ENCODE peak calls at places on chromosome 22, in four cellular contexts. One of them, this sample, is unnamed.

GRCh38 chr22:29003975-29004646 is 57.5 kb downstream of the C22orf31 start:
- DNase-seq in T-helper 9 cell: no peak
- DNase-seq in stimulated activated naive CD4-positive, alpha-beta T cell: no peak
- DNase-seq in colonic mucosa: no peak
- DNase-seq in this sample: no peak

GRCh38 chr22:49951001-49951677 is 9.4 kb upstream of the PIM3 start:
- DNase-seq in T-helper 9 cell: no peak
- DNase-seq in stimulated activated naive CD4-positive, alpha-beta T cell: no peak
- DNase-seq in colonic mucosa: peak
- DNase-seq in this sample: peak

GRCh38 chr22:41940853-41941765 is 5.8 kb downstream of the CENPM start:
- DNase-seq in T-helper 9 cell: peak
- DNase-seq in stimulated activated naive CD4-positive, alpha-beta T cell: peak
- DNase-seq in colonic mucosa: peak
- DNase-seq in this sample: peak

GRCh38 chr22:42286205-42286604 is 15.8 kb upstream of the TCF20 start:
- DNase-seq in T-helper 9 cell: no peak
- DNase-seq in stimulated activated naive CD4-positive, alpha-beta T cell: peak
- DNase-seq in colonic mucosa: no peak
- DNase-seq in this sample: no peak

GRCh38 chr22:37431811-37432707 is 4.8 kb upstream of the ELFN2 start:
- DNase-seq in T-helper 9 cell: no peak
- DNase-seq in stimulated activated naive CD4-positive, alpha-beta T cell: no peak
- DNase-seq in colonic mucosa: no peak
- DNase-seq in this sample: no peak

GRCh38 chr22:39349967-39350802 is at the start of gene SYNGR1:
- DNase-seq in T-helper 9 cell: no peak
- DNase-seq in stimulated activated naive CD4-positive, alpha-beta T cell: no peak
- DNase-seq in colonic mucosa: no peak
- DNase-seq in this sample: no peak

GRCh38 chr22:26552466-26552865 is 37.5 kb downstream of the TPST2 start:
- DNase-seq in T-helper 9 cell: no peak
- DNase-seq in stimulated activated naive CD4-positive, alpha-beta T cell: no peak
- DNase-seq in colonic mucosa: no peak
- DNase-seq in this sample: no peak

GRCh38 chr22:24421428-24421931 is 5.9 kb upstream of the ADORA2A start:
- DNase-seq in T-helper 9 cell: no peak
- DNase-seq in stimulated activated naive CD4-positive, alpha-beta T cell: peak
- DNase-seq in colonic mucosa: no peak
- DNase-seq in this sample: no peak

GRCh38 chr22:19766506-19767426 is 6.2 kb downstream of the TBX1 start:
- DNase-seq in T-helper 9 cell: peak
- DNase-seq in stimulated activated naive CD4-positive, alpha-beta T cell: peak
- DNase-seq in colonic mucosa: peak
- DNase-seq in this sample: peak

GRCh38 chr22:46842606-46843005 is 80.2 kb downstream of the TBC1D22A start:
- DNase-seq in T-helper 9 cell: no peak
- DNase-seq in stimulated activated naive CD4-positive, alpha-beta T cell: no peak
- DNase-seq in colonic mucosa: no peak
- DNase-seq in this sample: peak

GRCh38 chr22:46238541-46238940 is 11.6 kb downstream of the CDPF1 start:
- DNase-seq in T-helper 9 cell: no peak
- DNase-seq in stimulated activated naive CD4-positive, alpha-beta T cell: no peak
- DNase-seq in colonic mucosa: no peak
- DNase-seq in this sample: no peak

GRCh38 chr22:23820748-23821211 is 18.0 kb downstream of the DERL3 start:
- DNase-seq in T-helper 9 cell: no peak
- DNase-seq in stimulated activated naive CD4-positive, alpha-beta T cell: no peak
- DNase-seq in colonic mucosa: no peak
- DNase-seq in this sample: no peak

GRCh38 chr22:20295262-20296064 is 24.4 kb downstream of the DGCR6L start:
- DNase-seq in T-helper 9 cell: no peak
- DNase-seq in stimulated activated naive CD4-positive, alpha-beta T cell: no peak
- DNase-seq in colonic mucosa: no peak
- DNase-seq in this sample: no peak

GRCh38 chr22:23143119-23143518 is 1.3 kb upstream of the RSPH14 start:
- DNase-seq in T-helper 9 cell: no peak
- DNase-seq in stimulated activated naive CD4-positive, alpha-beta T cell: no peak
- DNase-seq in colonic mucosa: no peak
- DNase-seq in this sample: no peak

GRCh38 chr22:29524440-29525191 is 28.9 kb downstream of the THOC5 start:
- DNase-seq in T-helper 9 cell: no peak
- DNase-seq in stimulated activated naive CD4-positive, alpha-beta T cell: peak
- DNase-seq in colonic mucosa: peak
- DNase-seq in this sample: peak

GRCh38 chr22:49935561-49935960 is 17.1 kb downstream of the CRELD2 start:
- DNase-seq in T-helper 9 cell: no peak
- DNase-seq in stimulated activated naive CD4-positive, alpha-beta T cell: no peak
- DNase-seq in colonic mucosa: no peak
- DNase-seq in this sample: no peak

GRCh38 chr22:41290262-41291221 is 4.6 kb upstream of the RANGAP1 start:
- DNase-seq in T-helper 9 cell: no peak
- DNase-seq in stimulated activated naive CD4-positive, alpha-beta T cell: no peak
- DNase-seq in colonic mucosa: no peak
- DNase-seq in this sample: no peak

GRCh38 chr22:48089601-48090331 is 1327.3 kb downstream of the TBC1D22A start:
- DNase-seq in T-helper 9 cell: no peak
- DNase-seq in stimulated activated naive CD4-positive, alpha-beta T cell: no peak
- DNase-seq in colonic mucosa: peak
- DNase-seq in this sample: peak

GRCh38 chr22:27686534-27686933 is 115.0 kb downstream of the MN1 start:
- DNase-seq in T-helper 9 cell: no peak
- DNase-seq in stimulated activated naive CD4-positive, alpha-beta T cell: no peak
- DNase-seq in colonic mucosa: peak
- DNase-seq in this sample: peak

GRCh38 chr22:25853501-25853900 is 111.5 kb downstream of the MYO18B start:
- DNase-seq in T-helper 9 cell: no peak
- DNase-seq in stimulated activated naive CD4-positive, alpha-beta T cell: no peak
- DNase-seq in colonic mucosa: no peak
- DNase-seq in this sample: no peak

GRCh38 chr22:26394787-26395186 is 34.3 kb upstream of the ASPHD2 start:
- DNase-seq in T-helper 9 cell: no peak
- DNase-seq in stimulated activated naive CD4-positive, alpha-beta T cell: no peak
- DNase-seq in colonic mucosa: no peak
- DNase-seq in this sample: no peak

GRCh38 chr22:29780781-29781676 is 13.9 kb downstream of the UQCR10 start:
- DNase-seq in T-helper 9 cell: no peak
- DNase-seq in stimulated activated naive CD4-positive, alpha-beta T cell: no peak
- DNase-seq in colonic mucosa: no peak
- DNase-seq in this sample: no peak

GRCh38 chr22:21766933-21767462 is 31.4 kb upstream of the YPEL1 start:
- DNase-seq in T-helper 9 cell: peak
- DNase-seq in stimulated activated naive CD4-positive, alpha-beta T cell: no peak
- DNase-seq in colonic mucosa: no peak
- DNase-seq in this sample: no peak

This sample was measured in mucosa of descending colon.